ENCODE peak calls at places on chromosomes 11 and 22, in nine cellular contexts. Z, T, O, M, P, G, W, L and D are unnamed samples.
A peak's percentile ranks its signal among the peaks of the same experiment; 100 is the strongest.

GRCh38 chr22:30196141-30196866 is 50.3 kb downstream of the LIF start:
- DNase-seq in Z (peak; percentile 99), T (peak; percentile 99), O (peak; percentile 53), M (peak; percentile 83), P (no peak), G (peak; percentile 67), W (peak; percentile 66), L (peak; percentile 100), D (peak; percentile 36)

GRCh38 chr22:49918911-49919881 is 762 bp downstream of the CRELD2 start:
- DNase-seq in Z (no peak), T (no peak), O (no peak), M (no peak), P (no peak), G (no peak), W (no peak), L (no peak), D (no peak)

GRCh38 chr11:22879615-22880014 is 19.3 kb upstream of the CCDC179 start:
- DNase-seq in Z (peak; percentile 29), T (no peak), O (no peak), M (no peak), P (no peak), G (no peak), W (no peak), L (no peak), D (no peak)

GRCh38 chr11:96464695-96465307 is 75.0 kb downstream of the JRKL start:
- DNase-seq in Z (peak; percentile 77), T (peak; percentile 65), O (no peak), M (peak; percentile 74), P (peak; percentile 50), G (peak; percentile 35), W (no peak), L (peak; percentile 24), D (no peak)

GRCh38 chr22:30290679-30291333 is 1.5 kb upstream of the CASTOR1 start:
- DNase-seq in Z (peak; percentile 73), T (peak; percentile 65), O (peak; percentile 38), M (peak; percentile 45), P (no peak), G (no peak), W (no peak), L (no peak), D (no peak)

GRCh38 chr11:36093548-36093947 is 149.7 kb downstream of the LDLRAD3 start:
- DNase-seq in Z (no peak), T (no peak), O (no peak), M (no peak), P (no peak), G (no peak), W (no peak), L (no peak), D (no peak)

GRCh38 chr11:66443602-66444001 is 5.0 kb upstream of the MRPL11 start:
- DNase-seq in Z (peak; percentile 78), T (peak; percentile 10), O (no peak), M (no peak), P (no peak), G (no peak), W (no peak), L (peak; percentile 75), D (no peak)

GRCh38 chr22:31625661-31626426 is 36.2 kb downstream of the PISD start:
- DNase-seq in Z (peak; percentile 71), T (no peak), O (no peak), M (peak; percentile 86), P (no peak), G (no peak), W (peak; percentile 13), L (no peak), D (no peak)

GRCh38 chr11:77127969-77128691 is at the start of gene MYO7A:
- DNase-seq in Z (peak; percentile 13), T (no peak), O (peak; percentile 19), M (peak; percentile 76), P (no peak), G (no peak), W (no peak), L (no peak), D (no peak)

GRCh38 chr11:28521075-28521474 is 412.9 kb downstream of the METTL15 start:
- DNase-seq in Z (peak; percentile 62), T (no peak), O (no peak), M (no peak), P (no peak), G (no peak), W (no peak), L (no peak), D (no peak)

GRCh38 chr11:124170801-124171586 is 12.2 kb upstream of the OR10D3 start:
- DNase-seq in Z (no peak), T (no peak), O (no peak), M (no peak), P (no peak), G (no peak), W (no peak), L (no peak), D (no peak)

GRCh38 chr22:44311855-44312170 is 938 bp downstream of the SHISAL1 start:
- DNase-seq in Z (peak; percentile 79), T (peak; percentile 63), O (no peak), M (no peak), P (no peak), G (no peak), W (no peak), L (peak; percentile 29), D (no peak)

GRCh38 chr11:124897681-124898680 is at the start of gene ROBO4:
- DNase-seq in Z (peak; percentile 92), T (peak; percentile 82), O (no peak), M (no peak), P (no peak), G (no peak), W (no peak), L (peak; percentile 56), D (no peak)

GRCh38 chr11:121780971-121781370 is 328.2 kb upstream of the SORL1-AS1 start:
- DNase-seq in Z (no peak), T (no peak), O (no peak), M (no peak), P (no peak), G (no peak), W (no peak), L (no peak), D (no peak)

GRCh38 chr11:130548491-130548833 is 100.0 kb downstream of the ADAMTS15 start:
- DNase-seq in Z (peak; percentile 16), T (peak; percentile 20), O (no peak), M (no peak), P (no peak), G (no peak), W (no peak), L (no peak), D (no peak)

GRCh38 chr22:23235425-23235824 is 55.1 kb downstream of the BCR start:
- DNase-seq in Z (no peak), T (no peak), O (no peak), M (no peak), P (no peak), G (no peak), W (no peak), L (no peak), D (no peak)

GRCh38 chr11:66055021-66055420 is 2.9 kb downstream of the SF3B2 start:
- DNase-seq in Z (no peak), T (no peak), O (no peak), M (no peak), P (no peak), G (no peak), W (no peak), L (no peak), D (no peak)

GRCh38 chr11:4102711-4103110 is 8.1 kb downstream of the RRM1 start:
- DNase-seq in Z (no peak), T (no peak), O (no peak), M (no peak), P (no peak), G (no peak), W (no peak), L (no peak), D (no peak)

GRCh38 chr11:130786987-130787688 is 129.1 kb downstream of the SNX19 start:
- DNase-seq in Z (peak; percentile 63), T (peak; percentile 93), O (no peak), M (no peak), P (no peak), G (no peak), W (no peak), L (no peak), D (no peak)

GRCh38 chr11:72814831-72815618 is 814 bp downstream of the ATG16L2 start:
- DNase-seq in Z (peak; percentile 63), T (peak; percentile 33), O (peak; percentile 57), M (peak; percentile 81), P (no peak), G (no peak), W (peak; percentile 77), L (no peak), D (no peak)

GRCh38 chr11:32081129-32081641 is 9.7 kb upstream of the RCN1 start:
- DNase-seq in Z (peak; percentile 72), T (peak; percentile 55), O (no peak), M (no peak), P (no peak), G (no peak), W (no peak), L (no peak), D (no peak)

GRCh38 chr11:126496576-126497403 is 141.3 kb downstream of the ST3GAL4 start:
- DNase-seq in Z (no peak), T (no peak), O (no peak), M (no peak), P (no peak), G (no peak), W (no peak), L (no peak), D (no peak)

GRCh38 chr22:45413368-45414211 is at the start of the genes RIBC2 and SMC1B:
- DNase-seq in Z (peak; percentile 71), T (no peak), O (peak; percentile 50), M (peak; percentile 96), P (peak; percentile 72), G (peak; percentile 83), W (peak; percentile 93), L (no peak), D (peak; percentile 61)

GRCh38 chr11:114170226-114170625 is 110.7 kb downstream of the ZBTB16 start:
- DNase-seq in Z (no peak), T (no peak), O (no peak), M (peak; percentile 36), P (no peak), G (no peak), W (no peak), L (no peak), D (no peak)

GRCh38 chr11:75325713-75326438 is 25.6 kb downstream of the ARRB1 start:
- DNase-seq in Z (peak; percentile 97), T (peak; percentile 65), O (no peak), M (no peak), P (no peak), G (no peak), W (peak; percentile 87), L (peak; percentile 60), D (no peak)

GRCh38 chr22:23754220-23754919 is at the start of gene VPREB3:
- DNase-seq in Z (no peak), T (no peak), O (peak; percentile 83), M (no peak), P (no peak), G (no peak), W (no peak), L (no peak), D (no peak)

GRCh38 chr11:63767415-63768231 is 952 bp downstream of the ZFTA start:
- DNase-seq in Z (peak; percentile 64), T (peak; percentile 23), O (peak; percentile 49), M (peak; percentile 71), P (peak; percentile 48), G (peak; percentile 11), W (peak; percentile 56), L (no peak), D (no peak)